ENCODE peak calls at places on chromosomes 16 and 17, in seven cellular contexts. R is fibroblast of the conjunctiva; J is T-helper 9 cell; G is kidney epithelial cell; P is T-helper 1 cell; D is lower leg skin; Y is stimulated activated CD4-positive, alpha-beta T cell treated with anti-CD3 and anti-CD28 coated beads, TNF-alpha, amount 100 ng/mL, for 24 hours. H is an unnamed sample.

GRCh38 chr17:40612510-40613244 is 34.9 kb downstream of the SMARCE1 start:
- DNase-seq in R (no peak), J (peak), G (no peak), P (peak), D (no peak), Y (peak), H (no peak)

GRCh38 chr17:17417718-17418151 is 59.1 kb upstream of the MED9 start:
- DNase-seq in R (no peak), J (no peak), G (no peak), P (no peak), D (no peak), Y (no peak), H (no peak)

GRCh38 chr16:64951681-64952080 is 170.2 kb downstream of the CDH11 start:
- DNase-seq in R (no peak), J (no peak), G (no peak), P (no peak), D (no peak), Y (no peak), H (no peak)

GRCh38 chr17:33234930-33235685 is 58.0 kb downstream of the ASIC2 start:
- DNase-seq in R (peak), J (no peak), G (peak), P (no peak), D (peak), Y (peak), H (no peak)

GRCh38 chr17:82315703-82316358 is 1.6 kb downstream of the CD7 start:
- DNase-seq in R (no peak), J (peak), G (no peak), P (no peak), D (no peak), Y (no peak), H (no peak)

GRCh38 chr16:30004424-30004776 is 6.4 kb downstream of the DOC2A start:
- DNase-seq in R (no peak), J (no peak), G (no peak), P (no peak), D (no peak), Y (no peak), H (no peak)

GRCh38 chr17:20092292-20092867 is 83.2 kb downstream of the SPECC1 start:
- DNase-seq in R (no peak), J (no peak), G (no peak), P (no peak), D (no peak), Y (no peak), H (no peak)

GRCh38 chr17:37532751-37533150 is 43.1 kb downstream of the DUSP14 start:
- DNase-seq in R (no peak), J (no peak), G (no peak), P (no peak), D (no peak), Y (no peak), H (no peak)

GRCh38 chr16:56748191-56748590 is 18.3 kb downstream of the NUP93 start:
- DNase-seq in R (no peak), J (no peak), G (no peak), P (no peak), D (no peak), Y (no peak), H (no peak)

GRCh38 chr16:58306327-58306726 is 11.5 kb upstream of the PRSS54 start:
- DNase-seq in R (peak), J (peak), G (no peak), P (no peak), D (peak), Y (peak), H (peak)

GRCh38 chr17:79948918-79949645 is 86.6 kb downstream of the TBC1D16 start:
- DNase-seq in R (no peak), J (no peak), G (no peak), P (no peak), D (peak), Y (no peak), H (no peak)

GRCh38 chr17:81158688-81159590 is 6.4 kb upstream of the PVALEF start:
- DNase-seq in R (no peak), J (no peak), G (no peak), P (no peak), D (no peak), Y (no peak), H (no peak)

GRCh38 chr17:63698886-63699637 is 863 bp downstream of the LIMD2 start:
- DNase-seq in R (no peak), J (peak), G (no peak), P (peak), D (peak), Y (peak), H (peak)

GRCh38 chr16:67967183-67967955 is 1.1 kb downstream of the SLC12A4 start:
- DNase-seq in R (no peak), J (no peak), G (no peak), P (no peak), D (no peak), Y (no peak), H (no peak)

H was measured in stimulated activated effector memory CD8-positive, alpha-beta T cell treated with anti-CD3 and anti-CD28 coated beads, Interleukin-12 subunit alpha, Interleukin-12 subunit beta, amount 100 ng/mL, for 72 hours.